ENCODE peak calls at places on chromosomes 2 and 18, in four cellular contexts. One of them, this sample, is unnamed.

GRCh38 chr18:75408554-75409506 is 18.7 kb downstream of the SMIM21 start:
- DNase-seq in astrocyte: peak
- DNase-seq in kidney: no peak
- DNase-seq in mesenchymal stem cell: peak
- DNase-seq in this sample: peak

GRCh38 chr18:23217781-23218180 is 82.5 kb downstream of the CABLES1 start:
- DNase-seq in astrocyte: no peak
- DNase-seq in kidney: no peak
- DNase-seq in mesenchymal stem cell: no peak
- DNase-seq in this sample: no peak

GRCh38 chr18:8426401-8426800 is 182.8 kb upstream of the RAB12 start:
- DNase-seq in astrocyte: no peak
- DNase-seq in kidney: no peak
- DNase-seq in mesenchymal stem cell: no peak
- DNase-seq in this sample: no peak

GRCh38 chr2:117232305-117232704 is 582.2 kb upstream of the DDX18 start:
- DNase-seq in astrocyte: no peak
- DNase-seq in kidney: no peak
- DNase-seq in mesenchymal stem cell: no peak
- DNase-seq in this sample: no peak

GRCh38 chr18:48837676-48838075 is 113.1 kb downstream of the SMAD7 start:
- DNase-seq in astrocyte: no peak
- DNase-seq in kidney: peak
- DNase-seq in mesenchymal stem cell: no peak
- DNase-seq in this sample: no peak

GRCh38 chr2:121346886-121347285 is 61.9 kb upstream of the TFCP2L1 start:
- DNase-seq in astrocyte: no peak
- DNase-seq in kidney: no peak
- DNase-seq in mesenchymal stem cell: no peak
- DNase-seq in this sample: no peak

GRCh38 chr2:227043981-227044380 is 120.0 kb downstream of the COL4A4 start:
- DNase-seq in astrocyte: no peak
- DNase-seq in kidney: no peak
- DNase-seq in mesenchymal stem cell: no peak
- DNase-seq in this sample: no peak

GRCh38 chr2:157052685-157053224 is 204.8 kb upstream of the GALNT5 start:
- DNase-seq in astrocyte: peak
- DNase-seq in kidney: no peak
- DNase-seq in mesenchymal stem cell: peak
- DNase-seq in this sample: peak

GRCh38 chr2:4938246-4938645 is 753.9 kb upstream of the SOX11 start:
- DNase-seq in astrocyte: no peak
- DNase-seq in kidney: no peak
- DNase-seq in mesenchymal stem cell: no peak
- DNase-seq in this sample: no peak

GRCh38 chr2:19883971-19884720 is 17.6 kb downstream of the TTC32 start:
- DNase-seq in astrocyte: no peak
- DNase-seq in kidney: no peak
- DNase-seq in mesenchymal stem cell: no peak
- DNase-seq in this sample: no peak

GRCh38 chr18:49178736-49179135 is 228.0 kb upstream of the SMAD7 start:
- DNase-seq in astrocyte: no peak
- DNase-seq in kidney: no peak
- DNase-seq in mesenchymal stem cell: peak
- DNase-seq in this sample: no peak

GRCh38 chr2:127826047-127826446 is 15.1 kb upstream of the WDR33 start:
- DNase-seq in astrocyte: peak
- DNase-seq in kidney: no peak
- DNase-seq in mesenchymal stem cell: no peak
- DNase-seq in this sample: no peak

GRCh38 chr2:47225061-47225783 is 70.1 kb upstream of the STPG4 start:
- DNase-seq in astrocyte: peak
- DNase-seq in kidney: peak
- DNase-seq in mesenchymal stem cell: peak
- DNase-seq in this sample: peak

GRCh38 chr2:129935118-129935517 is 44.3 kb upstream of the RAB6C start:
- DNase-seq in astrocyte: no peak
- DNase-seq in kidney: no peak
- DNase-seq in mesenchymal stem cell: no peak
- DNase-seq in this sample: no peak

GRCh38 chr2:17232751-17233150 is 285.5 kb downstream of the RAD51AP2 start:
- DNase-seq in astrocyte: peak
- DNase-seq in kidney: no peak
- DNase-seq in mesenchymal stem cell: peak
- DNase-seq in this sample: no peak

DNA sequence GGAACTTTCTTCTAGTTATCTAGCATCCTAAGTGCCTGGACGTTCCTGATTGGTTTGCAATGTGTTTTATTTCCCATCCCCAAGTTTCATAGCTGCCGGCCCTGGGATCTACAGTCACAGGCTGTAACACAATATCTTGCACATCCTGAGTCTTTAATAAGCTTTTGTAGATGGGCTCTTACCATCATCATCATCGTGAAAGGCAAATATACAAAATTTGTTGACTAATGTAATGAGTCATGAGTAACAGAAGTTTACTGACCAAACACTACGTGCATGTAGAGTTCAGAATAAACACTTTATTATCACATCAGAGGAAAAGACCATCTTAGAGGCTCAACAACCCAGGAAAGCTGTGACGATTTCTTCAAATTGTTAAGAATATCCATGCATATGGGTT is 8.1 kb upstream of the TYMS start:
- DNase-seq in astrocyte: no peak
- DNase-seq in kidney: no peak
- DNase-seq in mesenchymal stem cell: peak
- DNase-seq in this sample: no peak
- H3K4me3 ChIP-seq in astrocyte: no peak
- H3K4me3 ChIP-seq in kidney: no peak
- H3K4me3 ChIP-seq in mesenchymal stem cell: no peak
- H3K4me3 ChIP-seq in this sample: no peak

DNA sequence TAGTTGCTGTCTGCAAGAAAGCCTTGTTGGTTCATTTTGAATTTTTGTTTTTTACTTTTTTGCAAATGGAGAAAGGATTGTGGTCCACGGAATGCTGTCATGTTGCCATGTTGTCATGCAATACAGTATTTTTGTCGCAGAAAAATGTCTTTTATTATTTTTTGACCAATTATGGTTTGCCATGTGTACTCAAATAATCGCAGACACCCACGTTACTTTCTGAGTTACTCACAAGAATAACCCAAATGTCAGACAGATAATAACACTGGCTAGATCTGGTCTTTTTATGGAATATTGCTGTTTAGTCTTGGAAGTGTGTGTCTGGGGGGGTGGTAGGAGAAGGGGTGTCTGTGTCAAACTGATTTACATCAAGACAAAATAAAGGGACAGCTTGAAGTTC is 188.9 kb downstream of the LTBP1 start:
- DNase-seq in astrocyte: no peak
- DNase-seq in kidney: no peak
- DNase-seq in mesenchymal stem cell: no peak
- DNase-seq in this sample: no peak
- H3K4me3 ChIP-seq in astrocyte: peak
- H3K4me3 ChIP-seq in kidney: no peak
- H3K4me3 ChIP-seq in mesenchymal stem cell: no peak
- H3K4me3 ChIP-seq in this sample: peak

DNA sequence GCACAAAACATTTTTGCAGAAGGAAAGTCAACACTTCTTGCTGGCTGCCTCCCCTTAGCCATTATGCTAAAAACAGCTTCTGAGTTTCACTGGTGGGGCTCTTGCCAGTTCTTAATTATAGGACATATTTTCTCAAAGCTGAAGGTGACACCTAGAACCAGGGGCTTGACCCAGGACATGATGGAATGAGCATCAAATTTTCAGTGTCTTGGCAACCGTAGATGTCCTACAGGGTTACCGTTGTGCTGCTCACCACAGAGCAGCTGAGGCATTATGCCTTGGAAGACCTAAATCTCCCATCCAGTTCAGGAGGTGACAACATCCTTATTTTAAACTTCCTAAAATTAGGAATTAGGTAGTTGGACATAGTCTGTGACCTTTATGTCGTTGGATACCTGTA is 46.7 kb downstream of the TMEM185B start:
- DNase-seq in astrocyte: no peak
- DNase-seq in kidney: no peak
- DNase-seq in mesenchymal stem cell: no peak
- DNase-seq in this sample: no peak
- H3K4me3 ChIP-seq in astrocyte: no peak
- H3K4me3 ChIP-seq in kidney: no peak
- H3K4me3 ChIP-seq in mesenchymal stem cell: no peak
- H3K4me3 ChIP-seq in this sample: no peak

DNA sequence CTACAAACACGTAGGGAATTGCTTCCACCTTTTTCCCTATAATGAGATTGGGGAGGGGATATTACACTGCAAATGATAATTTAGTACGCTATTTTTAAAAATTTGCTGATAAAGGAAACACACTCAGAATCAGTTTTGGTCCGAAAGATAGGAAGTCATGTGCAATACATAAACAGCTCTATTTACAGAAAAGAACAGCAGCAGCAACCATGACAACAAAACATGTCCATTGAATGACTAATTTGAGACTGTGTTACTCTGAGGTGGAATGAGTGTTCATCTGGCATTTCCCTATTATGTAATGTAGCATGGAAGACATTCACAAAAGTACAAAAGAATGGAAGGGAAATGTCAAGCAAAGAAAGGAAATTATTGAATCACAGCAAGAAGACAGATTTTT is 337.2 kb downstream of the NBAS start:
- DNase-seq in astrocyte: peak
- DNase-seq in kidney: no peak
- DNase-seq in mesenchymal stem cell: peak
- DNase-seq in this sample: peak
- H3K4me3 ChIP-seq in astrocyte: no peak
- H3K4me3 ChIP-seq in kidney: no peak
- H3K4me3 ChIP-seq in mesenchymal stem cell: no peak
- H3K4me3 ChIP-seq in this sample: no peak

GRCh38 chr18:73653836-73654235 is 493.8 kb downstream of the FBXO15 start:
- DNase-seq in astrocyte: no peak
- DNase-seq in kidney: no peak
- DNase-seq in mesenchymal stem cell: no peak
- DNase-seq in this sample: no peak
- H3K4me3 ChIP-seq in astrocyte: no peak
- H3K4me3 ChIP-seq in kidney: no peak
- H3K4me3 ChIP-seq in mesenchymal stem cell: no peak
- H3K4me3 ChIP-seq in this sample: no peak

DNA sequence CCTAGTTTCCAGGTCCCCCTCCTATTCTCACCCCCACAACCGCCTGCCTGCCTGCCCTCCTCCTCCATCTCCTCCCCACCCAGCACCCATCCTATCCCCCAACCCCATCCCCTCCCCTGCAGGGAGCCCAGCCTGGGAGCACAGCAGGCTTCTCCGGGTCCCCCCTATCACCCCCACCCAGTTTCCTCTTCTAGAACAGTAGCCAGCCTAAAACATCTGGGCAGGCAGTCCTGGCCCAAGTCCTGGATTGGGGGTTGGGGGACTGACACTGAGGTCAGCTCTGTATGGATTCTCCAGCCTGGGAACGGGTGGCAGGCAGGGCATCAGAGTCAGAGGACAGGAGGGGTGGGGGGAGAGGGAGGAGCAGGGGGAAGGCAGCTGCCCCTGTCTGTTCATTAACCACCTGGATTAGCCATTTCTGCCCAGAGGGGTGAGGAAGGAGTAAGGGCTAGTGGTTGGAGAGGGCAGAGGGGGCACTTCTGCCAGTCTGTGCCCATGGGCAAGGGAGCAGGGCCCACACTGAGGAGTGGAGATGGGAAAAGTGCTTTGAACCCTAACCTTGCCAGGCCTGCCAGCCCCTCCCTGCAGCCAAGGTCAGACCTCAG is 60.0 kb downstream of the TNS1 start:
- DNase-seq in astrocyte: no peak
- DNase-seq in kidney: peak
- DNase-seq in mesenchymal stem cell: no peak
- DNase-seq in this sample: no peak
- H3K4me3 ChIP-seq in astrocyte: peak
- H3K4me3 ChIP-seq in kidney: peak
- H3K4me3 ChIP-seq in mesenchymal stem cell: peak
- H3K4me3 ChIP-seq in this sample: peak

DNA sequence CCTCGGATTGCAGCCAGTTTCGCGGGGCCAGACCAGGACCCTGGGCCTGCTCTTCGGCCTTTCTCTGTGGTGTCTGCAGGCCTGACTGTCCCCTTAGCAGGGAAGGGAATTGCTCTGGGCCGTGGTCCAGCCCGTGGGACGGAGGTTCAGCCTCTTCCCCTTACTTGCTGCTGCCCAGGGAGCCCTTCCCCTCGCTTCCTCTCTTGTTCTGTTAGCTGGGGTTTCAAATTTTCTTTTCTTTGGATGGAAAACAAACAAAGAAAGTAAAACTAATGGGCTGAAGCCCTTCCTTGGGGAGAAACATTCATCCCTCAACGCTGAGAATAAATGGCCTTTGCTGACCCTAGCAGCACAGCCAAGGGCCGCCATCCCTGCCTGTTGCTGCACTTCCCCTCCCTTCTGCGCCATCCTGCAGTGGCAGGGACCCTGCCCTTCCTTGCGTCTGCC is 52.4 kb downstream of the ASAP2 start:
- DNase-seq in astrocyte: no peak
- DNase-seq in kidney: peak
- DNase-seq in mesenchymal stem cell: no peak
- DNase-seq in this sample: no peak
- H3K4me3 ChIP-seq in astrocyte: no peak
- H3K4me3 ChIP-seq in kidney: no peak
- H3K4me3 ChIP-seq in mesenchymal stem cell: no peak
- H3K4me3 ChIP-seq in this sample: peak